ENCODE peak calls at places on chromosomes 4 and X, in eight cellular contexts. P, U, Q, A, X, H, G and R are unnamed samples.

GRCh38 chrX:9948406-9948805 is 18.8 kb upstream of the CLDN34 start:
- DNase-seq in P (no peak), U (no peak), Q (no peak), A (no peak), X (no peak), H (no peak), G (no peak), R (no peak)

GRCh38 chrX:111181883-111182400 is 86.0 kb downstream of the PAK3 start:
- DNase-seq in P (no peak), U (no peak), Q (no peak), A (no peak), X (no peak), H (no peak), G (no peak), R (no peak)

GRCh38 chr4:7867701-7868429 is 71.8 kb downstream of the AFAP1 start:
- DNase-seq in P (no peak), U (no peak), Q (no peak), A (no peak), X (no peak), H (no peak), G (no peak), R (no peak)

GRCh38 chr4:186948361-186949291 is 225.0 kb upstream of the FAT1 start:
- DNase-seq in P (peak; percentile 37), U (peak; percentile 37), Q (no peak), A (peak; percentile 69), X (peak; percentile 66), H (no peak), G (peak; percentile 87), R (no peak)

GRCh38 chrX:33252306-33252825 is 41.0 kb upstream of the DMD start:
- DNase-seq in P (no peak), U (no peak), Q (no peak), A (no peak), X (no peak), H (no peak), G (peak; percentile 68), R (no peak)

GRCh38 chrX:131895807-131896206 is 127.3 kb upstream of the STK26 start:
- DNase-seq in P (no peak), U (no peak), Q (no peak), A (no peak), X (no peak), H (no peak), G (no peak), R (no peak)

GRCh38 chr4:106486533-106486932 is 118.0 kb upstream of the GIMD1 start:
- DNase-seq in P (no peak), U (no peak), Q (no peak), A (no peak), X (no peak), H (no peak), G (no peak), R (no peak)

GRCh38 chr4:7389719-7390118 is 45.0 kb downstream of the PSAPL1 start:
- DNase-seq in P (no peak), U (no peak), Q (no peak), A (no peak), X (no peak), H (no peak), G (peak; percentile 46), R (no peak)

GRCh38 chr4:127134490-127134889 is 498.3 kb upstream of the INTU start:
- DNase-seq in P (no peak), U (no peak), Q (no peak), A (no peak), X (no peak), H (no peak), G (no peak), R (no peak)

GRCh38 chr4:150078996-150079581 is 844 bp downstream of the DCLK2 start:
- DNase-seq in P (peak; percentile 43), U (peak; percentile 49), Q (no peak), A (peak; percentile 28), X (peak; percentile 36), H (no peak), G (peak; percentile 81), R (no peak)

GRCh38 chr4:38323141-38323634 is 340.8 kb upstream of the KLF3 start:
- DNase-seq in P (no peak), U (no peak), Q (no peak), A (no peak), X (no peak), H (no peak), G (no peak), R (no peak)

GRCh38 chr4:30744957-30745640 is 24.9 kb downstream of the PCDH7 start:
- DNase-seq in P (no peak), U (peak; percentile 59), Q (no peak), A (no peak), X (no peak), H (no peak), G (no peak), R (no peak)

GRCh38 chr4:153555730-153556440 is 89.7 kb downstream of the TMEM131L start:
- DNase-seq in P (peak; percentile 93), U (peak; percentile 86), Q (no peak), A (no peak), X (peak; percentile 60), H (no peak), G (no peak), R (no peak)

GRCh38 chr4:155403886-155404285 is 27.1 kb upstream of the MAP9 start:
- DNase-seq in P (no peak), U (peak; percentile 65), Q (no peak), A (no peak), X (no peak), H (no peak), G (no peak), R (no peak)

GRCh38 chr4:153643406-153644016 is 40.6 kb upstream of the TLR2 start:
- DNase-seq in P (no peak), U (peak; percentile 34), Q (no peak), A (no peak), X (no peak), H (no peak), G (no peak), R (no peak)

GRCh38 chrX:8879750-8880149 is 78.6 kb upstream of the FAM9A start:
- DNase-seq in P (no peak), U (no peak), Q (no peak), A (no peak), X (peak; percentile 12), H (no peak), G (peak; percentile 76), R (no peak)

GRCh38 chr4:68267433-68267944 is 22.0 kb upstream of the TMPRSS11B start:
- DNase-seq in P (no peak), U (no peak), Q (no peak), A (no peak), X (no peak), H (peak; percentile 25), G (no peak), R (no peak)

GRCh38 chr4:172232966-172233365 is 419.8 kb downstream of the GALNTL6 start:
- DNase-seq in P (no peak), U (peak; percentile 30), Q (no peak), A (no peak), X (no peak), H (no peak), G (peak; percentile 83), R (no peak)
- TF ChIP-seq CTCF in P (no peak), U (no peak), Q (no peak), A (no peak), X (no peak), H (no peak), G (peak; percentile 64), R (no peak)

GRCh38 chrX:37353646-37354045 is 4.5 kb downstream of the PRRG1 start:
- DNase-seq in P (no peak), U (no peak), Q (no peak), A (no peak), X (no peak), H (no peak), G (no peak), R (no peak)
- H3K27ac ChIP-seq in P (no peak overlapping the region), U (no peak overlapping the region), Q (no peak overlapping the region), A (no peak overlapping the region), X (no peak overlapping the region), H (no peak overlapping the region), G (no peak overlapping the region), R (no peak overlapping the region)

DNA sequence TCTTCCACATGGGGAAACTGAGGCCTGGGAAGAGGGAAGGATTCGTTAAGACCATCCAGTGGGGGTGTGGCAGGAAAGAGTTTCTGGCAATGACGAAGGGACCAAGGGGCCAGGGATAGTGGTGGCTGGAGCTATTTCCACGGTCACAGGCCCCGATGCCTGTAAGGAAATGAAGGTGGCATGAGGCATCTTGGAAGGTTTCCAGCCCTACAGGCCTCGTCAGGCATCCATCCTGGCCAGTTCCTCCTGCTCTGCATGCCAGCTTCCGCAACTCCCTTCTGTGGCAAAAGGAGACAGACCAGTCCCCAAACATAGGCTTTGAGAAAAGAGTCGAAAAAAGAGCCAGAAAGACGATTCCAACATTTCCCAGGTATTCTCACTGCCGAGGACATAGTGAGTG is 9.2 kb upstream of the C4orf50 start:
- DNase-seq in P (no peak), U (no peak), Q (no peak), A (no peak), X (no peak), H (no peak), G (no peak), R (no peak)
- H3K36me3 ChIP-seq in P (no peaks in the 10 kb centered on the region), U (no peaks in the 10 kb centered on the region), Q (no peaks in the 10 kb centered on the region), A (no peaks in the 10 kb centered on the region), X (no peaks in the 10 kb centered on the region), H (no peaks in the 10 kb centered on the region), G (no peaks in the 10 kb centered on the region), R (no peaks in the 10 kb centered on the region)

DNA sequence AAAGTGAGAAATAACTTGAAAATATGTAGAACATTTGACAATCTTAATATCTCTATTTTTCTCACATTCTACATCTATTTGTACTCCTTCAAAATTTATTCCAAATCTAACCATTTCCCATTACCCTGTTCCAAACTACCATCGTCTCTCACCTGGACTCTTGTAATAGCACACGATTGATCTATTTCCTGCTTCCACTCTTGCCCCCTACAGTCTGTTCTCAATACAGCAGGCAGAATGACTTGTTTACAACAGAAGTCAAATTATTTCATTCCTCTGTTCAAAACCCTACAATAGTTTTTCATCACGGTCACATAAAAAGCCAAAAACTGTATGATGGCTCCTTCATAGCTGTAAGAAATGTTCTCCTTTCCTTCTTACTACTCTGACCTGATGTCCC is 21.1 kb upstream of the LUZP4 start:
- DNase-seq in P (no peak), U (peak; percentile 21), Q (no peak), A (no peak), X (no peak), H (no peak), G (peak; percentile 58), R (no peak)
- TF ChIP-seq CTCF in P (peak; percentile 16), U (peak; percentile 15), Q (no peak), A (no peak), X (peak; percentile 24), H (no peak), G (peak; percentile 79), R (no peak)